ENCODE peak calls at places on chromosomes 16 and 17, in eight cellular contexts. D is gastrocnemius medialis; F is cardiac muscle cell; N is IMR-90; B is heart right ventricle; U is WERI-Rb-1; H is CD4-positive, alpha-beta T cell; O is fibroblast of lung. C is an unnamed sample.

GRCh38 chr17:42277342-42277712 is 1.1 kb upstream of the STAT5B start:
- DNase-seq in D (peak; percentile 47), F (no peak), N (no peak), B (no peak), U (no peak), H (no peak), O (no peak), C (no peak)

GRCh38 chr17:44599298-44600175 is 42.3 kb downstream of the FZD2 start:
- DNase-seq in D (no peak), F (peak; percentile 98), N (peak; percentile 99), B (peak; percentile 42), U (peak; percentile 84), H (no peak), O (peak; percentile 98), C (peak; percentile 59)

GRCh38 chr17:59464246-59464645 is 101.2 kb upstream of the DHX40 start:
- DNase-seq in D (no peak), F (no peak), N (no peak), B (no peak), U (no peak), H (no peak), O (no peak), C (no peak)

GRCh38 chr17:17874478-17874877 is 37.7 kb upstream of the SREBF1 start:
- DNase-seq in D (no peak), F (peak; percentile 4), N (peak; percentile 92), B (peak; percentile 52), U (no peak), H (no peak), O (peak; percentile 78), C (no peak)

GRCh38 chr16:48684148-48684547 is 74.2 kb upstream of the N4BP1 start:
- DNase-seq in D (no peak), F (no peak), N (no peak), B (no peak), U (no peak), H (no peak), O (no peak), C (no peak)

GRCh38 chr16:81314603-81315270 is at the start of gene GAN:
- DNase-seq in D (peak; percentile 93), F (peak; percentile 97), N (peak; percentile 95), B (peak; percentile 95), U (peak; percentile 89), H (peak; percentile 88), O (peak; percentile 97), C (peak; percentile 97)

GRCh38 chr17:75457047-75457654 is 716 bp downstream of the TMEM94 start:
- DNase-seq in D (peak; percentile 33), F (peak; percentile 54), N (peak; percentile 45), B (peak; percentile 26), U (peak; percentile 72), H (peak; percentile 4), O (peak; percentile 69), C (peak; percentile 87)

GRCh38 chr16:54446639-54447038 is 160.1 kb upstream of the IRX3 start:
- DNase-seq in D (peak; percentile 71), F (peak; percentile 87), N (no peak), B (peak; percentile 69), U (no peak), H (no peak), O (peak; percentile 96), C (no peak)

GRCh38 chr16:22007509-22008214 is at the start of gene MOSMO:
- DNase-seq in D (peak; percentile 67), F (peak; percentile 70), N (peak; percentile 63), B (peak; percentile 74), U (peak; percentile 55), H (peak; percentile 50), O (peak; percentile 67), C (peak; percentile 69)

GRCh38 chr17:57552114-57552601 is 192.9 kb downstream of the CCDC182 start:
- DNase-seq in D (peak; percentile 47), F (peak; percentile 77), N (no peak), B (peak; percentile 37), U (peak; percentile 95), H (no peak), O (peak; percentile 40), C (peak; percentile 89)

GRCh38 chr16:86306046-86306644 is 204.2 kb upstream of the FOXF1 start:
- DNase-seq in D (no peak), F (no peak), N (peak; percentile 88), B (no peak), U (no peak), H (no peak), O (peak; percentile 47), C (no peak)

GRCh38 chr17:11969565-11969964 is 27.7 kb downstream of the ZNF18 start:
- DNase-seq in D (no peak), F (no peak), N (no peak), B (no peak), U (no peak), H (no peak), O (no peak), C (no peak)

GRCh38 chr16:2530629-2531318 is 434 bp downstream of the CEMP1 start:
- DNase-seq in D (no peak), F (no peak), N (no peak), B (no peak), U (no peak), H (no peak), O (no peak), C (no peak)

GRCh38 chr16:59510008-59510424 is 775.9 kb upstream of the GOT2 start:
- DNase-seq in D (no peak), F (no peak), N (no peak), B (no peak), U (no peak), H (no peak), O (peak; percentile 9), C (no peak)

GRCh38 chr17:78432929-78433727 is 54.7 kb downstream of the PGS1 start:
- DNase-seq in D (no peak), F (no peak), N (no peak), B (no peak), U (no peak), H (no peak), O (no peak), C (no peak)

GRCh38 chr16:14505846-14506245 is 124.2 kb downstream of the PARN start:
- DNase-seq in D (no peak), F (peak; percentile 63), N (peak; percentile 79), B (no peak), U (no peak), H (no peak), O (peak; percentile 84), C (no peak)

GRCh38 chr17:58577696-58578095 is 63.3 kb upstream of the MTMR4 start:
- DNase-seq in D (no peak), F (peak; percentile 79), N (peak; percentile 36), B (peak; percentile 43), U (peak; percentile 40), H (peak; percentile 20), O (peak; percentile 26), C (peak; percentile 64)

DNA sequence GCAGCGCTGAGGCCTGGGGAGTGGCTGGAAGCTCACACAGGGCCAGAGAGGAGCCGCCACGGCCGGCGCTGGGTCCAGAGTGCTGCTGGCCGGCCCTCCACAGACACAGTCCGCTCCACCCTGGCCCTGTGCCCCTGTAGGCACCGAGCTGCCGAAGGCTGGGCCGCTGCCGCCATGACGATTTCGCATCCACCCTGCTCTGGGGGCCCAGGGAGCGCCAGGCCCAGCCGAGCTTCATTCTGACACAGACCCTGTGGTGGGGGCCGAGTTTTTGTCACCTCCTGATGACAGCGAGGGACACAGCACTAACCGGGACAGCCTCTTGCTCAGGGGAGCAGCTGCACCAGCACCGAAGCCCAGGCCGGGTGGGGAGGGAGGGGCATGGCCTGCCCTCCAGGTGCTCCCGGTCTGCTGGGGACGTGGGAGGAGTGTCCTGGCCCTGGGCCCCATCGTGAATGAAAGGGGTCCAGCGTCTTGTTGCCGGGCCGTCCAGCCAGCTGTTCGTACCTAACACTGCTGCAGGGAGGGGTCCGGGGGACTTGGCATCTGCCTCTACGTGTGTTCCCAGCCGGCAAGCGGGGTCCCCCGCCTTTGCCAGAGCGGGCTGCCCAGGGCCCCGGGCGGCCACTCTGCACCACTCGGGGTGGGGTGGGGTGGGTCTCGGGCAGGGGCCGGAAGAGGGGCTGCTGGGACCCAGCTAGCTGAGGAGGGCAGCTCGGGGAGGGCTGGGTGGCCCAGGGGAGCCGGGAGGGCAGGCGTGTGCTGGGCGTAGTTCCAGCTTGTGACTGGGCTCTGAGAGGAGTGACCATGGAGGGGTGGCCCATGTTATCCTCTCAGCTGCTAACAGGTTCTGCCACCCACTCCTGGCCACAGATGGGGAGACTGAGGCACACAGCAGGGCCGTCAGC is 26.9 kb upstream of the SSTR5 start:
- DNase-seq in D (no peak), F (no peak), N (no peak), B (no peak), U (no peak), H (no peak), O (no peak), C (no peak)
- H3K27me3 ChIP-seq in D (peaks cover 82% of the 10 kb centered on the region), F (no peaks in the 10 kb centered on the region), N (peaks cover 40% of the 10 kb centered on the region), B (peaks cover 11% of the 10 kb centered on the region), U (no peaks in the 10 kb centered on the region), H (no peaks in the 10 kb centered on the region), O (peaks cover 5% of the 10 kb centered on the region), C (no peaks in the 10 kb centered on the region)

DNA sequence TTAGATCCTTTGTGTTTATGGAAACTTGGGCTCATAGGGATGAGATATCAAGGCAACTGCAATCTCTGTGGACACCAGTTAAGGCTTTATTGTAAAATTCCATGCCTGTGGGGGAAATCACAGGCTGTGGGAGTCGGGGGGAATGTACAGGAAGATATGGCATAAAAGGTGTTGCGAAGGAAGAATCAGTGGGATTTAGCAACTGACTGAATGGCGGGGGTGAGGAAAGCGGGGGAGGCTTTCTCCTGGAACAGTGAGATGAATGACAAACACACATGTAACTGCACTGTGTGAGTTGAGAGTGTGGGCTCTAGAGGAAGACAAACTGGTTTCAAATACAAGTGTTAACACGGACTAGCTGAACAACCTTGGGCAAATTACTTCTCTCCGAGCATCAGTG is 143.6 kb downstream of the PRKCB start:
- DNase-seq in D (no peak), F (no peak), N (no peak), B (no peak), U (no peak), H (no peak), O (no peak), C (no peak)
- H3K27me3 ChIP-seq in D (no peaks in the 10 kb centered on the region), F (peaks cover 5% of the 10 kb centered on the region), N (no peaks in the 10 kb centered on the region), B (no peaks in the 10 kb centered on the region), U (peaks cover 27% of the 10 kb centered on the region), H (no peaks in the 10 kb centered on the region), O (no peaks in the 10 kb centered on the region), C (no peaks in the 10 kb centered on the region)

GRCh38 chr17:27538156-27538955 is 82.1 kb downstream of the KSR1 start:
- DNase-seq in D (no peak), F (no peak), N (peak; percentile 72), B (no peak), U (no peak), H (no peak), O (peak; percentile 81), C (no peak)
- H3K27me3 ChIP-seq in D (no peaks in the 10 kb centered on the region), F (no peaks in the 10 kb centered on the region), N (no peaks in the 10 kb centered on the region), B (no peaks in the 10 kb centered on the region), U (no peaks in the 10 kb centered on the region), H (no peaks in the 10 kb centered on the region), O (peaks cover 2% of the 10 kb centered on the region), C (no peaks in the 10 kb centered on the region)

DNA sequence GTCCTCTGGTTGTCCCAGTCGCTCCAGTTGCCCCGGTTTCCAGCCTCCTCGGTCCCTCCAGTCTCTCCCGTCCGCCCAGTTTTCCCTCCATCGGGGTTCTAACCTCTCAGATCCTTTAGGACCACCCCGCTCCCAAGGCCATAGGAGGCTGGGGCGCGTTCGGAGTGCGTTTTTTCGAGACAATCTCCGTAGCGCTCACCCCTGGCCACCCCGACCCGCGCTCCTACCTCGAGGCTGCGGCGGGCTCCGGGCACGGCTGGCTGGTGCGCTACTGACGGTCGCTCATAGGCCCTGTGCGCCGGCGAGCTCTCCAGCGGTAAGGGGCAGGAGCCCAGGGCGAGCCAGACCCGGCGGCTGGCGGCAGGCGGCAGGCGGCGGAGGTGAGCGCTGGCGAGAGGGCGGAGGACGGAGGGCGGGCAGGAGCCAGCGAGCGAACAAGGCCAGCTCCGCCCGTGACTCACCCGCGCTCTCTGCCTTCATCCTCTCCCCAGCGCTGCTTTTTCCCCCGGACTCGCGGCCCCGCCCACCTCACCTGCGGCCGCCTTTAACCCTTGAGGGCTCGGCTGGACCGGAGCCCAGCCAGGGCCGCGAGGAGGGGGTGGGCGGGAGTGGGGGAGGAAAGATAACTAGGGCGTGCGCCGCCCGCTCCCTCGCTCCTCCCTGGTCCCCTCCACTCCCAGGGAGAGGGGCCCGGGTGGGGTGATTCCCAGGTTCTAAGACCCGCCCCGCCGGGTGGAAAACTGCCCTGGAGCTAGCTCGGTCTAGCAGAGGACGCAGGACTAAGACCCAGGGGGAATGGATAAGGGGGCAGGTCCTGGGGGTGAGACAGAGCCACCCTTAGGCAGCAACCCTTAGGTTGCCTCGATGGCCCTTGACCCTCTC is at the start of gene SP6:
- DNase-seq in D (no peak), F (peak; percentile 62), N (peak; percentile 51), B (peak; percentile 36), U (peak; percentile 90), H (peak; percentile 34), O (peak; percentile 65), C (peak; percentile 97)
- H3K27me3 ChIP-seq in D (peaks cover 98% of the 10 kb centered on the region), F (peaks cover 53% of the 10 kb centered on the region), N (peaks cover 91% of the 10 kb centered on the region), B (peaks cover 27% of the 10 kb centered on the region), U (no peaks in the 10 kb centered on the region), H (peaks cover 88% of the 10 kb centered on the region), O (peaks cover 62% of the 10 kb centered on the region), C (peaks cover 66% of the 10 kb centered on the region)